ENCODE peak calls at places on chromosomes 13 and 19, in four cellular contexts. X, K, Z and M are unnamed samples.

GRCh38 chr13:86591862-86592261 is 792.6 kb upstream of the SLITRK6 start:
- DNase-seq in K (no peak), Z (no peak), X (no peak), M (no peak)

GRCh38 chr13:23618341-23618740 is 48.1 kb downstream of the TNFRSF19 start:
- DNase-seq in X (no peak), K (peak; percentile 72), Z (peak; percentile 72), M (no peak)

GRCh38 chr19:4909172-4909896 is at the start of gene UHRF1:
- DNase-seq in Z (no peak), X (peak; percentile 18), K (peak; percentile 16), M (no peak)

GRCh38 chr19:3108775-3109174 is 14.6 kb downstream of the GNA11 start:
- DNase-seq in Z (no peak), X (peak; percentile 75), K (peak; percentile 15), M (peak; percentile 52)

GRCh38 chr13:69423844-69424243 is 683.8 kb upstream of the ATXN8OS start:
- DNase-seq in K (no peak), Z (no peak), X (no peak), M (no peak)

GRCh38 chr19:5805465-5806132 is 732 bp downstream of the NRTN start:
- DNase-seq in Z (no peak), K (peak; percentile 25), X (peak; percentile 93), M (no peak)

GRCh38 chr19:1081301-1082164 is 13.6 kb downstream of the POLR2E start:
- DNase-seq in K (no peak), X (no peak), Z (no peak), M (no peak)

GRCh38 chr19:2554856-2555255 is 78.9 kb downstream of the GADD45B start:
- DNase-seq in Z (no peak), K (peak; percentile 39), X (no peak), M (no peak)

GRCh38 chr19:6753178-6754031 is 13.8 kb downstream of the SH2D3A start:
- DNase-seq in X (peak; percentile 89), K (peak; percentile 64), Z (no peak), M (peak; percentile 83)

GRCh38 chr13:38002596-38002995 is 133.0 kb upstream of the TRPC4 start:
- DNase-seq in K (no peak), Z (no peak), X (no peak), M (no peak)

GRCh38 chr19:50418186-50419021 is at the start of gene SPIB:
- DNase-seq in Z (no peak), K (no peak), X (peak; percentile 29), M (no peak)

GRCh38 chr13:100213576-100213975 is 124.7 kb downstream of the PCCA start:
- DNase-seq in K (no peak), X (no peak), Z (no peak), M (no peak)

GRCh38 chr13:106520205-106521004 is 15.1 kb downstream of the EFNB2 start:
- DNase-seq in K (peak; percentile 22), X (peak; percentile 24), Z (no peak), M (no peak)

GRCh38 chr19:41939861-41940442 is 11.7 kb upstream of the ERFL start:
- DNase-seq in X (peak; percentile 14), K (no peak), Z (no peak), M (no peak)

GRCh38 chr13:92649140-92649813 is 577.3 kb upstream of the GPC6 start:
- DNase-seq in K (no peak), X (no peak), Z (no peak), M (no peak)

GRCh38 chr19:741506-742131 is 9.3 kb upstream of the MISP start:
- DNase-seq in Z (no peak), X (peak; percentile 33), K (no peak), M (no peak)

GRCh38 chr19:3073931-3074595 is 11.8 kb upstream of the TLE5 start:
- DNase-seq in X (no peak), K (no peak), Z (no peak), M (no peak)

GRCh38 chr19:2207991-2208860 is 27.9 kb downstream of the PLEKHJ1 start:
- DNase-seq in K (peak; percentile 80), Z (peak; percentile 49), X (peak; percentile 12), M (no peak)

GRCh38 chr19:45782820-45783785 is 813 bp upstream of the DMPK start:
- DNase-seq in Z (no peak), X (peak; percentile 54), K (peak; percentile 82), M (no peak)

GRCh38 chr13:20676213-20676612 is 27.3 kb upstream of the IL17D start:
- DNase-seq in X (no peak), K (no peak), Z (no peak), M (no peak)

GRCh38 chr19:42596391-42597071 is 1.8 kb upstream of the CEACAM8 start:
- DNase-seq in K (no peak), X (peak; percentile 30), Z (no peak), M (no peak)

GRCh38 chr13:107554355-107554905 is 660.9 kb downstream of the LIG4 start:
- DNase-seq in X (no peak), Z (no peak), K (no peak), M (no peak)

GRCh38 chr13:113157929-113158747 is at the start of gene PROZ:
- DNase-seq in X (no peak), Z (no peak), K (no peak), M (no peak)

GRCh38 chr19:7489609-7490044 is 792 bp upstream of the PEX11G start:
- DNase-seq in X (no peak), Z (no peak), K (no peak), M (no peak)

GRCh38 chr13:79593611-79594275 is 112.8 kb downstream of the NDFIP2 start:
- DNase-seq in Z (no peak), X (no peak), K (peak; percentile 61), M (no peak)

GRCh38 chr19:27906081-27906480 is 1306.9 kb downstream of the UQCRFS1 start:
- DNase-seq in X (no peak), Z (no peak), K (no peak), M (no peak)

GRCh38 chr13:79770056-79770455 is 289.1 kb downstream of the NDFIP2 start:
- DNase-seq in X (no peak), K (no peak), Z (no peak), M (no peak)

GRCh38 chr19:2728783-2729387 is 7.7 kb upstream of the DIRAS1 start:
- DNase-seq in K (no peak), Z (no peak), X (no peak), M (no peak)

GRCh38 chr19:52527954-52528326 is 472 bp downstream of the ZNF808 start:
- DNase-seq in Z (no peak), K (no peak), X (peak; percentile 23), M (no peak)

GRCh38 chr19:6100284-6100915 is 9.9 kb downstream of the RFX2 start:
- DNase-seq in X (no peak), K (no peak), Z (no peak), M (no peak)

GRCh38 chr19:7356899-7357627 is 8.3 kb downstream of the ARHGEF18 start:
- DNase-seq in K (no peak), Z (no peak), X (no peak), M (no peak)

GRCh38 chr19:34676697-34677385 is at the start of gene SCGB2B2:
- DNase-seq in K (no peak), X (peak; percentile 46), Z (no peak), M (no peak)

GRCh38 chr13:85367887-85368286 is 431.3 kb downstream of the SLITRK6 start:
- DNase-seq in K (no peak), X (no peak), Z (no peak), M (no peak)

GRCh38 chr13:22703601-22704209 is 477.1 kb upstream of the SGCG start:
- DNase-seq in X (no peak), Z (no peak), K (no peak), M (no peak)

GRCh38 chr19:3976495-3977241 is 5.8 kb upstream of the DAPK3 start:
- DNase-seq in K (no peak), X (no peak), Z (no peak), M (no peak)

DNA sequence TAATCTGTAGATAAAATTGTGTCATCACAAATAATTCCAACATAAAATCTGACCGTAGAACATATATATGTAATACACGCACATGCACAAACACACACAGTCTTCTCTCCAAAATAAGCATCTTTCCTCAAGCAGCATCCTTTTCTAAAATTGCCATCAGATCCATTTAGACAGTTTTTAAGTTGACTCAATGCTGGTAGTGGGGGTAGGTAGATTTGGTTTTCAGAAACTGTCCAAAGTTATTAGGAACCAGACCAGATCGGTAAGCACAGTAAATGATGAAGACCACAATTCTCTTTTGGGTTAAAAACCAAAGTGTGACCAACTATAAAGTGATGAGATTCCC is 64.6 kb downstream of the SERP2 start:
- DNase-seq in Z (no peak), X (no peak), K (no peak), M (no peak)
- TF ChIP-seq CTCF in Z (no peak), X (no peak), K (peak; percentile 40), M (no peak)

DNA sequence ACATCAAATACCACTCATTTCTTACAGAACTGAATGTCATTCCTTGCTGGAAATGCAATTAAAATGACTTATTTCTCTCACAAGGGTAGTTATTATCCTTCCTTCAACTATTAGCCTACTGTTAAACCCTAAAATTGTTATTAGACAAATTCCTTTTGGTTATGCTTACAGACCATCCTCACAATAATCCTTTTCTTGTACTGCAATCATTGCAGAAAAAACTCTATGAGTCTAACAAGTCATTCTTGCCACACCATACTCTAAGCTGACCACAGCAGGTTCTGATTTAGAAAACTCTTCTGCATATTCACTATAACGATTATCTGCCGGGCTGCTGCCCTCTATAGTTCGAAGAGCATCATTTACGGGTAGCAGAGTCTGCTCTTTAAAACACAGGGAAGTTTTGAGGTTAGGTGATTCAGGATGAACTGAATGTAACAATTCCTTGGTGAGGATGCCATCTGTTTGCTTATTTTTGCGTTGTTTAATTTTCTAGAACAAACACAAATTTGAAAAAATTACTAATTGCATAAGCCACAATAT is 38.2 kb downstream of the MTMR6 start:
- DNase-seq in K (peak; percentile 60), Z (peak; percentile 39), X (peak; percentile 34), M (no peak)
- TF ChIP-seq CTCF in K (peak; percentile 67), Z (peak; percentile 59), X (peak; percentile 44), M (no peak)

DNA sequence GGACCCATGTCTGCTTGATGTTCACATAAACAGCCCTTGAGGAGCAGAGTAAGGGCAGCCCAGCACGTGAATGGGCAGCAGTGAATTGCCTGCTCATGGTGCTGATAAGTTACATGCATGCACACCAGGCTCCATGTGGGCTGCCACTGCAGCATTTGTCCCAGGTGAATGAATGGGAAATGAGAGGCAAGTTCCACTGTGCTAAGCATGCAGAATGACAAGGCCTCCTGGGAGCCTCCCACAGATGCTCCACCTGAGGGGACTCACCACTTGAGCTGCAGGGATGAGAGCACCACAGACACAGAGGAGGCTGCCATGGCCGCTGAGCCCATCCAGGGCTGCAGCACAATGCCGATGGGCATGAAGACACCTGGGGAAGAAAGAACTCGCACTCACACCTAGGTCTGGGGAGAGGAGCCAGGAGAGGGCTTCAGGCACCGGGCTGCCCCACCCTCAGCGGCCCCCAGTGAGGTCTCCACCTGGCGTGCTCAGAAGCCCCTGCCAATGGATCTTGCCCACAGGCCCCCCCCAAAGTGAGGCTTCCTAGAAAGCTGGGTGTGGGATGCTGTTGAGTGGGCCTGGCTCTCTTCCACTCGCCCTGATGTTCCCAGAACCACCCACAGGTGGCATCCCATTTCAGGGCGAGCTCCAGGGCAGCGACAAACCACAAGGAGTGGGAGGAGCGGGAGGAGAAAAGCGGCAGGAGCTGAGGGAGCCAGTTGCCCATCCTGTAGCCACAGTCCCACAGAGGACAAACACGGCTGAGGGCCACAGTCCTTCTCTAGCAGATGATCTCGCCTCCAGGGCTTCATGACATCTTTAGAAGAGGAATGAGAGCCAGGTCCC is 73.8 kb downstream of the CCDC70 start:
- DNase-seq in K (peak; percentile 3), Z (no peak), X (peak; percentile 31), M (no peak)
- TF ChIP-seq CTCF in K (peak; percentile 65), Z (no peak), X (peak; percentile 30), M (no peak)

DNA sequence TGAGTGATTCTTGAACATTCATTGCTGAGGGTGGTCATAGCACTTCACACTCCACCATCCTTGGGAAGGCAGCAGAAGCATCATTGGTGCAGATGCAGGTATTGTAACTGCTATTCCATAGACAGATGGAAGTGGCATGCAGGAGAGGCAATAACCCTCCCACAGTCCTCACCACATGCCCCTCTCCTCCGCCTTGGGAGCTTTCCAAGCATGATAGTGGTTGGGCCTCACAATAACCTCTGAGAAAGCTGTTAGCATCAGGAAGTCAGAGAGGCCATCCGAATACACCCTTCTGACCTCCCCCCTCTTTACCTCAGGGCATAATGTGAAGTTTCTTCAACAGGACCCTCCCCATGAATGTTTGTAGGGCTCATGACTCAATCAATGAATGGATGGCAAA is 177.9 kb downstream of the KATNAL1 start:
- DNase-seq in Z (no peak), K (no peak), X (no peak), M (no peak)
- TF ChIP-seq CTCF in Z (no peak), K (no peak), X (no peak), M (no peak)